ENCODE peak calls at places on chromosomes 4 and X, in seven cellular contexts. O is A549, P is prostate gland, H is GM23338, G is cardiac muscle cell, S is stomach, X is mesendoderm. K is an unnamed sample. For H3K4me1, the result is how much of the 10 kb centered on the place peaks cover.

GRCh38 chr4:163108614-163109013 is 58.1 kb downstream of the NAF1 start:
- DNase-seq in G (no peak), P (no peak), X (no peak), S (no peak), O (no peak), H (no peak), K (no peak)

GRCh38 chrX:120794525-120794975 is 81.1 kb downstream of the CT47B1 start:
- DNase-seq in G (no peak), O (no peak), X (no peak), H (no peak), P (no peak), S (no peak), K (no peak)

GRCh38 chrX:141341341-141341740 is 99.0 kb upstream of the SPANXC start:
- DNase-seq in O (peak), X (no peak), S (no peak), H (no peak), G (no peak), P (no peak), K (no peak)

GRCh38 chr4:103478210-103478609 is 241.6 kb downstream of the TACR3 start:
- DNase-seq in X (peak), H (peak), P (no peak), O (no peak), G (no peak), S (no peak), K (no peak)

GRCh38 chr4:1502976-1503375 is 96.7 kb upstream of the NKX1-1 start:
- DNase-seq in X (no peak), G (no peak), S (no peak), H (no peak), P (no peak), O (no peak), K (no peak)

GRCh38 chrX:69312141-69312670 is 147.0 kb upstream of the PJA1 start:
- DNase-seq in O (no peak), S (peak), H (no peak), G (no peak), X (no peak), P (no peak), K (no peak)

GRCh38 chr4:142379277-142380051 is 466.6 kb downstream of the INPP4B start:
- DNase-seq in S (no peak), O (peak), X (peak), G (no peak), P (peak), H (no peak), K (peak)

GRCh38 chr4:38319456-38320348 is 344.3 kb upstream of the KLF3 start:
- DNase-seq in S (peak), H (peak), P (peak), O (peak), X (peak), G (peak), K (no peak)

GRCh38 chrX:389021-389441 is 2.3 kb upstream of the PPP2R3B start:
- DNase-seq in S (no peak), H (no peak), G (no peak), P (no peak), O (no peak), X (no peak), K (no peak)

GRCh38 chr4:184824081-184824775 is 1.5 kb downstream of the ACSL1 start:
- DNase-seq in S (no peak), P (no peak), G (no peak), O (no peak), H (no peak), X (no peak), K (no peak)

GRCh38 chr4:40196724-40197281 is at the start of gene RHOH:
- DNase-seq in O (no peak), P (no peak), G (no peak), S (peak), H (peak), X (peak), K (no peak)

GRCh38 chr4:182068920-182069319 is 174.3 kb upstream of the TENM3 start:
- DNase-seq in X (no peak), H (no peak), O (no peak), P (no peak), S (no peak), G (no peak), K (no peak)

GRCh38 chrX:41720125-41720780 is 3.7 kb upstream of the GPR82 start:
- DNase-seq in X (no peak), G (no peak), S (peak), O (no peak), H (no peak), P (no peak), K (no peak)

GRCh38 chrX:7270018-7270417 is 122.1 kb upstream of the PUDP start:
- DNase-seq in G (no peak), O (no peak), P (no peak), X (no peak), H (no peak), S (no peak), K (no peak)

GRCh38 chr4:151227731-151228130 is 49.2 kb upstream of the PRSS48 start:
- DNase-seq in O (peak), G (no peak), P (no peak), H (no peak), S (no peak), X (peak), K (no peak)

DNA sequence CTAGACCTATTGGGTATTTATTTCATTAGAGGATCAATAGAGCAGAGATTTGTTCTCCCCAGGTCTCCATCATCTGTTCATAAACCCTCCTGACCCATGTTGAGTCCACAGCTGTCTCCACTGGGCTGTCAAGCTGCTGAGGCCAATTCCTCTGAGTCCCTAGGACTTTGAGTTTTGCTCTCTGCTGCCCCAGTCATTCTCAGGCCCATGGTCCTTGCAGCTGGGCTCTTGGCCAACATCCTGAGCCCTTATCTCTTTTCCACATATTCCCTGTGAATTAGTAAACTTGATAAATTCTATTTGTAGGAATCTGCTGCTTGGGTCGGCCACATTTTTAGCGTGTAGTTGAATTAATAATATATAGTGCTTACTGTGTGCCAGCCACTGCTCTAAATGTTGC is 41.9 kb downstream of the FHL1 start:
- DNase-seq in S (no peak), H (no peak), G (no peak), P (no peak), O (no peak), X (no peak), K (no peak)
- H3K4me1 ChIP-seq in S (under half), H (under half), G (under half), P (under half), O (under half), X (under half), K (under half)

DNA sequence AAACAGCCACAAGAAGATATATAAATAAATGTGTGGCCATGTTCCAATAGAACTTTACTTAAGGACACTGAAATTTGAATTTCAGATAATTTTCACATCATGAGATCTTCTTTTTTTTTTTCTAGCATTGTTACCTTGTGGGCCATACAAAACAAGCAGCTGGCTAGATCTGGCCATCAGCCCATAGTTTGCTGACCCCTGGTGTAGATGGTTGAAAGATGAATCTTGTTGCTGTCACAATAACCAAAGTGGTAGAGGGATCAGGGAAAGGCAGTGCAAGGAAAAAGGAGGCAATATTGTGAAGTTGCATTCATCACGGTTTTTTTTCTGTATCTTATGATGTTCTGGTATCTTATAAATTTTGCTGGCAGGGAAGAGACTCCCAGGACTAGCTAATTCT is 46.6 kb downstream of the RASGEF1B start:
- DNase-seq in P (no peak), G (no peak), H (no peak), O (no peak), S (no peak), X (no peak), K (no peak)
- H3K4me1 ChIP-seq in P (under half), G (under half), H (half or more), O (under half), S (under half), X (under half), K (under half)

GRCh38 chr4:173243917-173244658 is 75.5 kb downstream of the GALNT7 start:
- DNase-seq in P (no peak), G (no peak), S (no peak), H (no peak), X (no peak), O (no peak), K (no peak)
- H3K4me1 ChIP-seq in P (under half), G (under half), S (under half), H (half or more), X (under half), O (under half), K (under half)

GRCh38 chr4:178672512-178672911 is 1230.3 kb upstream of the AGA start:
- DNase-seq in H (no peak), G (no peak), X (no peak), O (no peak), P (no peak), S (no peak), K (peak)
- H3K4me1 ChIP-seq in H (under half), G (under half), X (under half), O (under half), P (under half), S (under half), K (under half)

K was measured in HCT116.